ENCODE peak calls at places on chromosomes 13 and 19, in eight cellular contexts. H is GM12878, U is GM23338, V is K562, P is H1, K is HL-60, A is esophagus muscularis mucosa, Y is breast epithelium. J is an unnamed sample.

GRCh38 chr13:112849500-112849899 is 119.5 kb upstream of the MCF2L start:
- DNase-seq in H (no peak), U (no peak), V (no peak), P (no peak), K (no peak), A (no peak), Y (no peak), J (no peak)

GRCh38 chr19:51407631-51408131 is 9.8 kb downstream of the SIGLEC10 start:
- DNase-seq in H (no peak), U (peak), V (peak), P (no peak), K (peak), A (no peak), Y (no peak), J (no peak)

GRCh38 chr19:33998302-33998701 is 174.0 kb upstream of the LSM14A start:
- DNase-seq in H (no peak), U (peak), V (no peak), P (no peak), K (no peak), A (no peak), Y (no peak), J (no peak)

GRCh38 chr13:44075113-44075512 is 195.4 kb downstream of the LACC1 start:
- DNase-seq in H (no peak), U (no peak), V (no peak), P (no peak), K (no peak), A (no peak), Y (no peak), J (no peak)

GRCh38 chr19:38932425-38933179 is 1.9 kb downstream of the MRPS12 start:
- DNase-seq in H (no peak), U (peak), V (no peak), P (no peak), K (no peak), A (no peak), Y (no peak), J (no peak)

GRCh38 chr19:34310494-34310981 is 54.5 kb upstream of the GPI start:
- DNase-seq in H (no peak), U (no peak), V (no peak), P (no peak), K (no peak), A (no peak), Y (peak), J (no peak)

GRCh38 chr13:48723168-48723567 is 69.4 kb downstream of the CYSLTR2 start:
- DNase-seq in H (no peak), U (no peak), V (no peak), P (no peak), K (no peak), A (no peak), Y (no peak), J (no peak)

GRCh38 chr13:48560657-48561337 is 27.9 kb upstream of the RCBTB2 start:
- DNase-seq in H (no peak), U (no peak), V (no peak), P (no peak), K (no peak), A (peak), Y (no peak), J (no peak)

GRCh38 chr13:101752432-101752831 is 300.0 kb downstream of the ITGBL1 start:
- DNase-seq in H (no peak), U (no peak), V (no peak), P (no peak), K (no peak), A (no peak), Y (no peak), J (no peak)

GRCh38 chr19:58575183-58576041 is 2.3 kb upstream of the MZF1 start:
- DNase-seq in H (peak), U (peak), V (peak), P (no peak), K (peak), A (peak), Y (peak), J (peak)

GRCh38 chr13:88586263-88586662 is 915.1 kb downstream of the SLITRK5 start:
- DNase-seq in H (no peak), U (no peak), V (no peak), P (no peak), K (no peak), A (no peak), Y (no peak), J (no peak)

GRCh38 chr19:49165865-49166301 is 8.3 kb downstream of the TRPM4 start:
- DNase-seq in H (no peak), U (peak), V (no peak), P (no peak), K (no peak), A (no peak), Y (no peak), J (peak)

GRCh38 chr19:19034204-19034624 is 811 bp downstream of the ARMC6 start:
- DNase-seq in H (peak), U (peak), V (peak), P (peak), K (peak), A (no peak), Y (no peak), J (no peak)

GRCh38 chr19:19028526-19028925 is 4.8 kb downstream of the SUGP2 start:
- DNase-seq in H (no peak), U (no peak), V (no peak), P (no peak), K (no peak), A (no peak), Y (no peak), J (no peak)

GRCh38 chr19:19032420-19033175 is 719 bp downstream of the SUGP2 start:
- DNase-seq in H (peak), U (peak), V (peak), P (peak), K (peak), A (peak), Y (peak), J (peak)

GRCh38 chr19:19033176-19033425 is 216 bp downstream of the SUGP2 start:
- DNase-seq in H (no peak), U (no peak), V (no peak), P (no peak), K (no peak), A (no peak), Y (no peak), J (no peak)

GRCh38 chr19:19033426-19034203 is at the start of the genes ARMC6 and SUGP2:
- DNase-seq in H (peak), U (peak), V (peak), P (peak), K (peak), A (peak), Y (peak), J (peak)
- TF ChIP-seq POLR2AphosphoS5 in H (peak), U (peak), V (peak), P (peak), K (peak), A (peak), Y (peak), J (peak)

DNA sequence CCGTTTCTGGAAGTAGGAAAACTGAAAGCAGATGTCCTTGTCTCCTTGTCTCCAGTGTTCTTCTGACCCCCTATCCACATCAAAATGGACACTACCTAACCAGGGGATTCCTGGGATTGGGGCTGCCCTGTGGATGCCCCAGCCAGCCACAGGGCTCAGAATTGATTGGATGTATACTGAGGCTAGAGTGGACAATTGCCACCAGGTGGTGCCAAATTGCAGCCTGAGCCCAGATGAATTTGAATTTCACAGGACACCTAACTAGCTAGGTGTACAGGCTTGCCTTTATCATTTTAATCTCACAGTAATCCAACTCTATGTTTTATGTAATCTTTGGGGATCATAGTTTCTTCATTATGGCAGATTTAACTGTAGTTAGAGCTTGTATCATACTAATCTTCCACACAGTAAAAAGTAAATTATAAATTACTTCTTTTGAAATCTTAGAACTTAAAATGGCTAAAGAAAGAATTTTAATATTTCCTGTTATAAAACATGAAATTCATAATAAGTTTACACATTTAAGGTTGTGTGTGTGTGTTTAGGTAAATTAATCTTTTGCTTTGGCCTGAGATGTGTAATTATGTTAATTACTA is 58.0 kb downstream of the PIBF1 start:
- DNase-seq in H (peak), U (peak), V (peak), P (no peak), K (peak), A (no peak), Y (no peak), J (peak)
- H3K27ac ChIP-seq in H (no peak), U (no peak), V (no peak), P (no peak), K (no peak), A (no peak), Y (no peak), J (no peak)

GRCh38 chr19:4713384-4713951 is 10.2 kb downstream of the DPP9 start:
- DNase-seq in H (no peak), U (no peak), V (no peak), P (no peak), K (no peak), A (peak), Y (peak), J (peak)

GRCh38 chr19:4712771-4713170 is 10.9 kb downstream of the DPP9 start:
- DNase-seq in H (no peak), U (no peak), V (no peak), P (no peak), K (no peak), A (no peak), Y (no peak), J (no peak)

GRCh38 chr19:4711211-4711610 is 12.4 kb downstream of the DPP9 start:
- DNase-seq in H (no peak), U (no peak), V (no peak), P (no peak), K (no peak), A (no peak), Y (no peak), J (no peak)

GRCh38 chr19:4715529-4716221 is 8.0 kb downstream of the DPP9 start:
- DNase-seq in H (no peak), U (no peak), V (no peak), P (no peak), K (no peak), A (no peak), Y (no peak), J (no peak)

DNA sequence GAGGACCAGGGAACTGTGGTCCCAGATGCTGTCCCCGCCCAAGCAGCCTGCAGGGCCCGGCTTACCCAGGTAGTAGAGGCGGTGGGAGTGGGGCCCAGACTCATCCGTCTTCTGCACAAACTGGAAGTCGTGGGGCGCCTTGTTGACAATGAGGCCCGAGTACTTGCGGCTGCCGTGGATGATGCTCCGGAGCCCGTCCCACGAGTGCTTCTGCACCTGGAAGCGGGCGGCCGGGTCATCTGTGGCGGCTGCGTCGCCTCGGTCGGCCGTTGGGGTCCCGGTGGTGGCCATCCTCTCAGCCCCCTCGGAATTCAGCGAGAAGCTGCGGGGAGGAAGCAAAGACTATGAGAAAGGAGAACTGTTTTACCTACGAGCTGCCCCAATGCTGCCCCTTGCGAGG is 9.6 kb downstream of the DPP9 start:
- DNase-seq in H (no peak), U (no peak), V (no peak), P (no peak), K (no peak), A (no peak), Y (no peak), J (no peak)
- H3K4me3 ChIP-seq in H (no peak), U (no peak), V (no peak), P (no peak), K (no peak), A (no peak), Y (no peak), J (no peak)

DNA sequence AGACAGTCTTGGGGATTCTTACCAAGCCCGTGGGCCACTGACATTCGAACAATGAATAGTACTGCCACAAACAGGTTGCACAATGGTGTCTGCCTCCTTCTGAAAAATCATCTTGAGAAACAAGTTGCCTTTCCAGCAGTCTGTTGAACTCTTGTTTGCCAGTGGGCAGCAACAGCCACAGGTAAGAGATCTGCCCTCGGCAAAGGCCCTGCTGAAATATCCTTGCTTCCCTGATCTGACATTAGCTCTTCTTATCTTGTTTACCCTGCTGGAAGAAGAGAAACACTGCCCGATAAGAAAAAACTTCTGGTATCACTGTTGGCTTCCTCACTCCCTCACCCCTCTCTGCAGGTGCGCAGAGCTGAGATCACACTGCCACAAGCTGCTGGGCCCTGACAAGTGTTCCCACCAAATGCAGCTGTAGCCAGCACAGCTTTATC is 2.0 kb downstream of the DOCK9 start:
- DNase-seq in H (no peak), U (peak), V (peak), P (no peak), K (no peak), A (no peak), Y (no peak), J (peak)
- TF ChIP-seq POLR2AphosphoS5 in H (no peak), U (no peak), V (peak), P (no peak), K (no peak), A (no peak), Y (no peak), J (no peak)

GRCh38 chr19:41555752-41556151 is 20.2 kb upstream of the CEACAM21 start:
- DNase-seq in H (no peak), U (no peak), V (no peak), P (no peak), K (no peak), A (no peak), Y (no peak), J (no peak)
- H3K27ac ChIP-seq in H (peak), U (no peak), V (no peak), P (no peak), K (no peak), A (no peak), Y (no peak), J (no peak)

GRCh38 chr13:24267283-24267682 is 42.1 kb upstream of the C1QTNF9 start:
- DNase-seq in H (peak), U (no peak), V (no peak), P (no peak), K (no peak), A (no peak), Y (no peak), J (no peak)
- H3K4me3 ChIP-seq in H (peak), U (no peak), V (no peak), P (no peak), K (no peak), A (peak), Y (no peak), J (peak)

J was measured in upper lobe of left lung.